ENCODE peak calls at places on chromosome X, in four cellular contexts. Q is SK-N-SH, V is HepG2, B is GM12878. G is an unnamed sample.

GRCh38 chrX:143788265-143788664 is 67.7 kb upstream of the SPANXN2 start:
- DNase-seq in B (no peak), V (no peak), Q (peak), G (peak)

GRCh38 chrX:49184294-49185061 is 1.7 kb downstream of the PRICKLE3 start:
- DNase-seq in B (no peak), Q (no peak), V (no peak), G (peak)

GRCh38 chrX:49064735-49065134 is 5.9 kb downstream of the CCDC120 start:
- DNase-seq in B (no peak), Q (no peak), V (no peak), G (no peak)

GRCh38 chrX:49995795-49996455 is 73.5 kb downstream of the CLCN5 start:
- DNase-seq in V (peak), Q (no peak), B (no peak), G (no peak)

GRCh38 chrX:29948653-29949052 is 266.7 kb upstream of the MAGEB2 start:
- DNase-seq in B (no peak), V (no peak), Q (no peak), G (no peak)

GRCh38 chrX:17547658-17548057 is 172.7 kb downstream of the NHS start:
- DNase-seq in B (peak), Q (no peak), V (peak), G (peak)

GRCh38 chrX:40063555-40063954 is 34.2 kb downstream of the BCOR start:
- DNase-seq in Q (no peak), B (no peak), V (no peak), G (no peak)

GRCh38 chrX:7132335-7133035 is 15.0 kb upstream of the STS start:
- DNase-seq in Q (no peak), B (no peak), V (peak), G (peak)

GRCh38 chrX:23540532-23540931 is 126.8 kb upstream of the PRDX4 start:
- DNase-seq in B (no peak), V (no peak), Q (no peak), G (no peak)

GRCh38 chrX:104913348-104913747 is 307.1 kb downstream of the TEX13A start:
- DNase-seq in Q (peak), B (no peak), V (peak), G (no peak)

GRCh38 chrX:148938348-148938747 is 437.9 kb downstream of the AFF2 start:
- DNase-seq in B (no peak), Q (no peak), V (no peak), G (no peak)

GRCh38 chrX:11899091-11899490 is 141.1 kb downstream of the MSL3 start:
- DNase-seq in Q (no peak), V (no peak), B (no peak), G (no peak)

GRCh38 chrX:103063918-103064434 is at the start of gene BEX1:
- DNase-seq in B (no peak), Q (peak), V (peak), G (no peak)

GRCh38 chrX:17038681-17039161 is 92.3 kb downstream of the REPS2 start:
- DNase-seq in V (no peak), B (no peak), Q (peak), G (no peak)

GRCh38 chrX:88735835-88736234 is 11.2 kb upstream of the CPXCR1 start:
- DNase-seq in Q (no peak), V (no peak), B (no peak), G (no peak)

GRCh38 chrX:39826813-39827543 is 270.8 kb downstream of the BCOR start:
- DNase-seq in Q (no peak), B (no peak), V (no peak), G (no peak)

GRCh38 chrX:45795546-45795945 is 594.9 kb upstream of the DIPK2B start:
- DNase-seq in Q (no peak), B (no peak), V (no peak), G (no peak)

GRCh38 chrX:148049441-148049840 is 68.3 kb downstream of the FMR1NB start:
- DNase-seq in B (no peak), V (peak), Q (peak), G (peak)

GRCh38 chrX:14039344-14039743 is 9.7 kb upstream of the GEMIN8 start:
- DNase-seq in B (no peak), Q (peak), V (peak), G (no peak)

GRCh38 chrX:24790166-24790565 is 96.4 kb downstream of the POLA1 start:
- DNase-seq in V (no peak), B (no peak), Q (no peak), G (no peak)

GRCh38 chrX:138917781-138918180 is 206.3 kb upstream of the FGF13 start:
- DNase-seq in V (no peak), B (no peak), Q (no peak), G (no peak)

GRCh38 chrX:52979568-52979967 is 21.2 kb upstream of the FAM156A start:
- DNase-seq in B (no peak), V (no peak), Q (no peak), G (no peak)

GRCh38 chrX:39835776-39836175 is 262.0 kb downstream of the BCOR start:
- DNase-seq in V (no peak), B (no peak), Q (no peak), G (no peak)

GRCh38 chrX:141669689-141670088 is 28.9 kb downstream of the SPANXD start:
- DNase-seq in Q (no peak), V (no peak), B (no peak), G (no peak)

GRCh38 chrX:49101629-49101984 is 21.9 kb upstream of the WDR45 start:
- DNase-seq in Q (no peak), B (no peak), V (no peak), G (no peak)

GRCh38 chrX:72240976-72241375 is 2.1 kb upstream of the ERCC6L start:
- DNase-seq in Q (no peak), B (no peak), V (peak), G (no peak)

GRCh38 chrX:1535241-1536041 is 1.5 kb downstream of the P2RY8 start:
- DNase-seq in V (no peak), Q (no peak), B (peak), G (no peak)

GRCh38 chrX:53718073-53718472 is 31.6 kb upstream of the HUWE1 start:
- DNase-seq in V (no peak), B (no peak), Q (no peak), G (no peak)

GRCh38 chrX:66635360-66635759 is 3.5 kb downstream of the EDA2R start:
- DNase-seq in B (no peak), V (no peak), Q (no peak), G (peak)

GRCh38 chrX:74835566-74835965 is 89.7 kb downstream of the NEXMIF start:
- DNase-seq in V (peak), B (no peak), Q (no peak), G (no peak)

DNA sequence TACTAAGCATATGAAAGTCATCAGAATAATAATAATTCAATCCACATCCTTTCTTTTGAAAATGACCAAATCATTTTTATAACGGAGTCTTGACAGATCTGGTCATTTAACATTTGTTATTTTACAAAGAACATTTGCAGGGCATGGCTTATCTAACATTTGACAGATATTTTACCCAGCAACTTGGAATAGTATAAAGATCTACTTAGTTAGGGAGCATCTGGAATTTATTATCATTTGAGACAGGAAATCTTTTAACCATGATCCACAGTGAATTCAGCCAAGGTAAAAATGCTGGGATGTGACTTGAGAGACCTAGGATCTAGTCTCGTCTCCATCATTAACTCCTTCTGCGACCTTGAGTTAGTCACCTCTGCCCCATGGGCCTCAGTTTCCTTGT is 22.4 kb downstream of the STARD8 start:
- DNase-seq in Q (peak), B (no peak), V (no peak), G (no peak)
- TF ChIP-seq PBX3 in Q (peak), B (no peak), V (no peak), G (no peak)

DNA sequence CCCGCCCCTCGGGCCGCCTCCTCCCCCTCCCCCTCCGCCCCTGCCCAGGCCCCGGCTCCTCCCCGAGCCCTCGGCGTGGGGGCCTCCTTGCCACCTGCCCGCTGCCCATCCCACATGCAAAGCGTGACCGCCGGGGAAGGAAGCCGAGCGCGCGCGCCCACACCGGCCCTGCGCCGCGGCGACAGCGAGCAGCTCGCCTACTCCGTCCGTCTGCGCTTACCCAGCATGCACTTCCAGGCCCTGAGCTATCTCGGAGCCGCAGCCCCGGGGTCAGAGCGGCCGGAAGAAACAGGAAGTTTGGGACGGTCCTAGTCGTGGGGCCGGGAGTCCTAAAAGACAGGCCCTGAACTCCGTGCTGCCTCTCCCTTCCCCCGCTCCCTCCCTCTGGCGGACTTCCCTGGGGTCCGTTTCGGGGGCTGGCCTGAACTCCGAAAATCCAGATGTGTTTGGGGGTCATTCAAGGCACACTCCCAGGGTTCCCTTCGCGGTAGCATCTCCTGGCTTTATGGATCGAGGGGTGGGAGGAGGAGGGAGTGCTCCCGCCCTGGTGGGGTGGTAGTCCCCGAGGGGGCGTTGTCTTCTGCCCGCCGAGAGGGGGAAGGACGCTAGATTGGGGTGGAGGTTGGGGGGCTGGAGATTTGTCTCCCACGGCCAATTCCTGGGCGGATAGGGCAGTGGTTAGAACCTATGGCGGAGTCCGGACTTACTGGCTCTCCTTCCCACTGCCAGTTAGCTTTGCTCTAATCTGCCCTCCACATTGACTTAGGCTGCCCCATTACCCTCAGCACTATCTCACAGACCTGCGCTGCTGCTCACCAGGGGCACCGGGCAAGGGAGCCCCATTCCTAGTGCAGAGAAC is 25.0 kb upstream of the BCORL1 start:
- DNase-seq in B (peak), Q (peak), V (no peak), G (peak)
- TF ChIP-seq PBX3 in B (no peak), Q (no peak), V (no peak), G (no peak)

DNA sequence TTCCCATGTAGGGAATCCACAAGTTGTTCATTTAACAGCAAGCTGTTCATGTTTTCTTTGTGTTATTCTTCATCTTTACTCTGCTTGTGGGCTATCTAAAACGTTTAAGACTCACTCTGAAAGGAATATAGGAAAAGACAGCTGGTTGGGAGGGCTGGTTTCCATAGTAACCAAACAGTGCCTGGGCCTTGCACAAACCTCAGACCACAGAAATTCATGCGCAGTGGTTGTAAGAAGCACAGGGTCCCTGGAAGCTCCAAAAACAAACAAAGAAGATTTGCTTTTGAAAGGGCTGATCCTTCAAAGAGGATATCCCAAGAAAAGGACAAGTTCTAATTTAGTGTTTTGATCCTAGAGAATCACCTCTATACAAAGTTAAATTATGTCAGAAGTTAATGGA is 7.8 kb downstream of the SERTM2 start:
- DNase-seq in B (no peak), Q (peak), V (no peak), G (no peak)
- TF ChIP-seq PBX3 in B (no peak), Q (no peak), V (no peak), G (no peak)

GRCh38 chrX:41110801-41111625 is 25.8 kb downstream of the USP9X start:
- DNase-seq in B (no peak), Q (no peak), V (no peak), G (no peak)
- TF ChIP-seq PBX3 in B (no peak), Q (no peak), V (no peak), G (no peak)

GRCh38 chrX:10536744-10537143 is 83.6 kb downstream of the MID1 start:
- DNase-seq in Q (no peak), V (no peak), B (no peak), G (no peak)

GRCh38 chrX:10542549-10542948 is 77.8 kb downstream of the MID1 start:
- DNase-seq in B (no peak), V (no peak), Q (no peak), G (no peak)

GRCh38 chrX:10533686-10534365 is 86.6 kb downstream of the MID1 start:
- DNase-seq in Q (peak), B (no peak), V (no peak), G (no peak)

GRCh38 chrX:10534611-10535010 is 85.8 kb downstream of the MID1 start:
- DNase-seq in V (peak), B (no peak), Q (no peak), G (no peak)

GRCh38 chrX:10537308-10537707 is 83.1 kb downstream of the MID1 start:
- DNase-seq in B (no peak), V (peak), Q (no peak), G (no peak)
- TF ChIP-seq PBX3 in B (no peak), V (no peak), Q (no peak), G (no peak)

DNA sequence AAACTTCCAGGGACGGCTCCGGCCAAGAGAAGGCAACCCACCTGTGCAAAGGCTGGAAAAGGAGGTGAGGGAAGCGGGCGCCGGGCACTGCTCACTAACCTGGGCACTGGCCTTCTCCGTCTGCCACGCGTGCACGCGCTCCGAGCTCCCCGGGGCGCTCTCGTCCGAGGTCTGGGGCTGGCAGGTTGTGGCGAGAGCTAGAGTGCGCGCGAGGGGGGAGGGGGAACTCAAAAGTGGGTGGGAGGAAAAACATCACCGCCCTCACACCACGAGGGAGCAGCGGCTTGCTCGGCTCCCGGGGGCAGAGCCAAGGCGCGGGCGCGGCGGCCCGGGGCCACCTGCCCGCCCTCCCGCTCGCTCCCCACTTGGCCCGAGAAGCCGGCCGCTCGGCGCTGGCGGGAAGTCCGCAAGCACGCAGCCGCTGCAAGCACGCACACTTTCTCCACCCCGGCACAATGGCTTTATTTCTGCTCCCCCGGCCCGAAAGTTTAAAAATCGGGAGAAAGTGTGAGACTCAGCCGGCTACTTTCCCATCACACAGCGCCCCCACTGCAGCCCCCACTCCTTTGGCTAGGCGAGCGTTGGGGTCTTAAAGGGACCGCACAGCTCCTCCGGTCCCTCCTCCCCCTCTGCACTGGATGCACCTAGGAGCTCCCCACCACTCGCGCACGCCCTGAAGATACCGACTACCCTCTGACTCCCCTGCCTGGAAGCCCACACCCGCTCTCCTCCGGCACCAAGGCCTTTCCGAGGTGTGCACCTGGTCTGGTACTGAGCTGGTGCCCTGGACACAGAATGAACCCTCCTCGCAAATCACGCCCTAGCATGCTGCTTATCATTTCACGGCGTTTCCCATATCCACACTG is at the start of gene CHRDL1:
- DNase-seq in Q (peak), V (no peak), B (no peak), G (peak)
- TF ChIP-seq PBX3 in Q (no peak), V (no peak), B (no peak), G (no peak)

G was measured in A549.